ENCODE peak calls at places on chromosomes 3 and 15, in eight cellular contexts. L, K, Y, J, I, C, F and M are unnamed samples.

GRCh38 chr3:37922721-37923575 is 61.3 kb downstream of the CTDSPL start:
- DNase-seq in L (no peak), K (no peak), Y (peak; percentile 37), J (peak; percentile 61), I (no peak), C (peak; percentile 67), F (peak; percentile 87), M (no peak)

GRCh38 chr15:74044267-74045110 is 37.9 kb downstream of the GOLGA6A start:
- DNase-seq in L (no peak), K (no peak), Y (peak; percentile 71), J (no peak), I (no peak), C (peak; percentile 77), F (peak; percentile 78), M (no peak)

GRCh38 chr3:146382386-146382785 is 87.0 kb downstream of the PLSCR2 start:
- DNase-seq in L (peak; percentile 16), K (no peak), Y (no peak), J (peak; percentile 33), I (no peak), C (no peak), F (no peak), M (no peak)

GRCh38 chr15:71742964-71743363 is 67.4 kb upstream of the NR2E3 start:
- DNase-seq in L (no peak), K (no peak), Y (no peak), J (no peak), I (no peak), C (no peak), F (no peak), M (no peak)

GRCh38 chr15:41790756-41791546 is 16.7 kb downstream of the MAPKBP1 start:
- DNase-seq in L (peak; percentile 80), K (no peak), Y (no peak), J (peak; percentile 79), I (no peak), C (no peak), F (no peak), M (no peak)

GRCh38 chr3:119427669-119428068 is 35.7 kb downstream of the TMEM39A start:
- DNase-seq in L (no peak), K (no peak), Y (no peak), J (no peak), I (no peak), C (no peak), F (no peak), M (no peak)

GRCh38 chr3:71185733-71186455 is 397.6 kb downstream of the FOXP1 start:
- DNase-seq in L (peak; percentile 59), K (no peak), Y (no peak), J (peak; percentile 82), I (no peak), C (no peak), F (no peak), M (no peak)

GRCh38 chr3:36540898-36541518 is 160.7 kb downstream of the STAC start:
- DNase-seq in L (peak; percentile 11), K (no peak), Y (no peak), J (peak; percentile 9), I (no peak), C (no peak), F (no peak), M (no peak)

GRCh38 chr3:143306419-143306818 is 186.8 kb downstream of the CHST2 start:
- DNase-seq in L (peak; percentile 74), K (no peak), Y (no peak), J (no peak), I (no peak), C (no peak), F (no peak), M (no peak)

GRCh38 chr3:29827756-29828155 is 546.9 kb downstream of the RBMS3 start:
- DNase-seq in L (no peak), K (no peak), Y (no peak), J (peak; percentile 70), I (no peak), C (no peak), F (no peak), M (no peak)

GRCh38 chr3:13708301-13708700 is 159.4 kb downstream of the FBLN2 start:
- DNase-seq in L (no peak), K (no peak), Y (no peak), J (no peak), I (no peak), C (peak; percentile 14), F (peak; percentile 24), M (no peak)

GRCh38 chr3:12501360-12502020 is 17.2 kb downstream of the TSEN2 start:
- DNase-seq in L (no peak), K (no peak), Y (no peak), J (peak; percentile 69), I (no peak), C (no peak), F (no peak), M (no peak)

GRCh38 chr3:37607604-37608003 is 254.1 kb upstream of the CTDSPL start:
- DNase-seq in L (no peak), K (no peak), Y (no peak), J (no peak), I (no peak), C (no peak), F (no peak), M (no peak)

GRCh38 chr15:96046620-96047240 is 283.8 kb upstream of the NR2F2 start:
- DNase-seq in L (no peak), K (no peak), Y (no peak), J (no peak), I (no peak), C (no peak), F (no peak), M (no peak)

GRCh38 chr3:149411583-149411982 is 34.1 kb upstream of the TM4SF1 start:
- DNase-seq in L (no peak), K (no peak), Y (no peak), J (no peak), I (no peak), C (no peak), F (no peak), M (no peak)

GRCh38 chr3:123723527-123724168 is 138.8 kb upstream of the HACD2 start:
- DNase-seq in L (peak; percentile 66), K (peak; percentile 37), Y (no peak), J (peak; percentile 80), I (peak; percentile 51), C (no peak), F (peak; percentile 81), M (peak; percentile 26)

GRCh38 chr3:128348805-128349531 is 117.7 kb downstream of the DNAJB8 start:
- DNase-seq in L (no peak), K (no peak), Y (no peak), J (peak; percentile 13), I (peak; percentile 47), C (no peak), F (no peak), M (no peak)

GRCh38 chr15:49242820-49243219 is 72.8 kb downstream of the GALK2 start:
- DNase-seq in L (no peak), K (no peak), Y (no peak), J (peak; percentile 95), I (no peak), C (peak; percentile 50), F (no peak), M (no peak)

GRCh38 chr3:71984843-71985594 is 200.1 kb upstream of the PROK2 start:
- DNase-seq in L (no peak), K (peak; percentile 25), Y (no peak), J (no peak), I (no peak), C (no peak), F (no peak), M (peak; percentile 20)

GRCh38 chr15:70502576-70502975 is 260.8 kb downstream of the UACA start:
- DNase-seq in L (no peak), K (no peak), Y (no peak), J (no peak), I (no peak), C (peak; percentile 33), F (no peak), M (no peak)

GRCh38 chr3:162338514-162338913 is 841.9 kb downstream of the OTOL1 start:
- DNase-seq in L (no peak), K (no peak), Y (no peak), J (peak; percentile 4), I (no peak), C (no peak), F (no peak), M (no peak)